ENCODE peak calls at places on chromosomes 12 and 14, in eight cellular contexts. G is uterus; D is tibial artery; Q is brain microvascular endothelial cell; A is heart left ventricle; B is CD4-positive, alpha-beta memory T cell; X is ascending aorta; Z is thyroid gland. E is an unnamed sample.

GRCh38 chr14:101402936-101403660 is 158.2 kb upstream of the DIO3 start:
- DNase-seq in G (no peak), Q (no peak), X (no peak), D (no peak), A (no peak), B (no peak), Z (no peak), E (no peak)

GRCh38 chr12:3882896-3883564 is 9.8 kb upstream of the PARP11 start:
- DNase-seq in X (no peak), B (peak; percentile 54), Z (no peak), G (no peak), D (no peak), A (no peak), Q (peak; percentile 8), E (no peak)

GRCh38 chr12:48768147-48768546 is 20.7 kb downstream of the ADCY6 start:
- DNase-seq in D (no peak), A (no peak), Q (no peak), G (no peak), Z (no peak), B (no peak), X (no peak), E (no peak)

GRCh38 chr14:74859757-74860156 is 16.2 kb downstream of the PROX2 start:
- DNase-seq in Q (no peak), Z (no peak), G (no peak), D (no peak), X (no peak), B (no peak), A (no peak), E (no peak)

GRCh38 chr12:88142610-88142991 is 494 bp downstream of the TMTC3 start:
- DNase-seq in B (no peak), G (no peak), X (no peak), Q (no peak), A (peak; percentile 27), Z (peak; percentile 40), D (no peak), E (no peak)

GRCh38 chr14:47438650-47439140 is 236.7 kb downstream of the MDGA2 start:
- DNase-seq in Q (peak; percentile 29), B (no peak), G (no peak), D (no peak), A (no peak), X (no peak), Z (no peak), E (no peak)

GRCh38 chr12:124780336-124780735 is 83.3 kb downstream of the SCARB1 start:
- DNase-seq in B (no peak), Z (no peak), A (no peak), Q (no peak), D (no peak), X (no peak), G (no peak), E (no peak)

GRCh38 chr12:121796855-121797751 is 3.6 kb upstream of the RHOF start:
- DNase-seq in A (peak; percentile 93), G (peak; percentile 90), X (peak; percentile 89), Q (peak; percentile 68), Z (peak; percentile 100), B (no peak), D (peak; percentile 99), E (no peak)

GRCh38 chr12:115132145-115132544 is 448.2 kb upstream of the TBX3 start:
- DNase-seq in Z (no peak), A (no peak), G (no peak), B (no peak), X (no peak), D (no peak), Q (no peak), E (no peak)

GRCh38 chr12:30953257-30953656 is 26.7 kb downstream of the TSPAN11 start:
- DNase-seq in G (no peak), A (no peak), D (no peak), X (no peak), B (no peak), Q (no peak), Z (no peak), E (no peak)

GRCh38 chr12:109558374-109559199 is 14.7 kb downstream of the MMAB start:
- DNase-seq in A (no peak), Q (no peak), G (no peak), B (no peak), X (no peak), D (no peak), Z (no peak), E (no peak)

GRCh38 chr14:71551291-71551955 is 380.8 kb upstream of the RGS6 start:
- DNase-seq in D (no peak), B (no peak), Q (no peak), G (no peak), Z (no peak), A (no peak), X (no peak), E (peak; percentile 71)

GRCh38 chr14:68871392-68871791 is 78.5 kb upstream of the ZFP36L1 start:
- DNase-seq in X (no peak), G (no peak), Q (no peak), D (no peak), B (no peak), A (no peak), Z (no peak), E (no peak)
- H3K4me3 ChIP-seq in X (no peak overlapping the region), G (no peak overlapping the region), Q (no peak overlapping the region), D (no peak overlapping the region), B (no peak overlapping the region), A (no peak overlapping the region), Z (no peak overlapping the region), E (no peak overlapping the region)

DNA sequence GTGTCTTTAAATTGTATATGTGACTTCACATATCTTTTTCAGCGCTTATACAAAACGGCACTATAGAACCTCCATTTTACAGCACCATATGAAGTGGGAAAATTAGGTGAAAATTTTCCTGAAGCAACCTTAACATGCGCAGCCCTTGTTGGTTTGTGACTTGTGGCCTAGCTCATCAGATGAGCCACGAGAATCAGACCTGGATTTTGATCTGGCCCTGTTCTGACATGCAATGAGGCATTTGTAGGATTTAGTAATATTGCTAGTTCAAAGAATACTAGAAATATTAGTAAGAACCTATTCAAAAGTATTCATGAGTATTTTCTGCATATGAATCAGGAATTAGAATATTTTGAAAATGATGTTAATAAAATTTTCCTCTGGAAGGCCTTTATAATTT is 2.9 kb downstream of the CDKN1B start:
- DNase-seq in Q (no peak), A (no peak), G (no peak), D (no peak), B (no peak), Z (no peak), X (no peak), E (no peak)
- H3K4me3 ChIP-seq in Q (peak overlapping the region; percentile 93), A (peak overlapping the region; percentile 94), G (peak overlapping the region; percentile 98), D (peak overlapping the region; percentile 99), B (peak overlapping the region; percentile 99), Z (peak overlapping the region; percentile 96), X (peak overlapping the region; percentile 75), E (peak overlapping the region; percentile 69)

GRCh38 chr12:64714551-64714968 is 44.6 kb downstream of the GNS start:
- DNase-seq in B (no peak), Q (no peak), D (no peak), Z (no peak), A (no peak), X (no peak), G (no peak), E (no peak)
- H3K4me3 ChIP-seq in B (no peak overlapping the region), Q (no peak overlapping the region), D (no peak overlapping the region), Z (no peak overlapping the region), A (no peak overlapping the region), X (no peak overlapping the region), G (no peak overlapping the region), E (no peak overlapping the region)

DNA sequence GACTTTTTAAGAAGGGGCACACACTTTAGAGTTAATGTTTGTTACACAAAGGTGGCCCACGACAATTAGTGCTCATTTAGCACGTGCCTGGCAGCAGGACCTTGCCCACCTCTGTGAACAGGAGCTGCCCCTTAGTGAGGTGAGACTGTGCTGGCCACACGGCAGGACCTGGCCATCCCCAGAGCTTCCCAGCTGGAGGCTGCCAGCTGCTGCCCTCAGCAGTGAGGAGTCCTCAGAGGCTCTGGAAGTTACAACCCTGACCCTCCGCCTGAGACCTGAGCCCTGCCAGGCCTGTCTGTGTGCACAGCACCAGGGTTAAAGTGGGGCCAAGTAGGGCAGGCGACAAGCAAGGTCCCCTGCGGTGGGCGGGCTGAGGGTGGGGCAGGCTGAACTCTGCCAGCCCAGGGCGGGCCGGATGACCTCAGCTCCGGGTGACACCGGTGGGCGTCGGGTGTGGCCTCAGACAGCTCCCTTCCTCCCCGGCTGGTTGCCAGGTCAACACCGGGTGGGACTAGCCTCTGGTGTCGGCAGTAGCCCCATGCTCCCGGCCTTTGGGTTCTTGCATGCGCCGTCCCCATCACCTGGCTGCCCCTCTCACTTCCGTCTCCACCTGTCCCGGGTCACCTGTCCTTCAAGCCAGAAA is 9.2 kb upstream of the LBHD2 start:
- DNase-seq in A (peak; percentile 83), Z (peak; percentile 70), G (peak; percentile 59), D (peak; percentile 78), Q (no peak), B (peak; percentile 14), X (no peak), E (no peak)
- H3K4me3 ChIP-seq in A (peak overlapping the region; percentile 55), Z (peak overlapping the region; percentile 25), G (no peak overlapping the region), D (peak overlapping the region; percentile 48), Q (no peak overlapping the region), B (no peak overlapping the region), X (peak overlapping the region; percentile 68), E (peak overlapping the region; percentile 46)

DNA sequence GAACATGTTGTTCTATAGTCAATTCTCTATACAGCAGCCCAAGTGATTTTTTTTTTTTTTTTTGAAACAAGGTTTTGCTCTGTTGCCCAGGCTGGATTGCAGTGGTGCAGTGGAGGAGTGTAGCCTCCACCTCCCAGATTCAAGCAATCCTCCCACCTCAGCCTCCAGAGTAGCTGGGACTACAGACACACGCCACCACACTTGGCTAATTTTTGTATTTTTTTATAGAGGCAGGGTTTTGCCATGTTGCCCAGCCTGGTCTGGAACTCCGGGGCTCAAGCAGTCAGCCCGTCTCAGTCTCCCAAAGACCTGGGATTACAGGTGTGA is 111.8 kb downstream of the DPF3 start:
- DNase-seq in D (no peak), Z (no peak), A (no peak), G (no peak), Q (no peak), X (no peak), B (no peak), E (no peak)
- H3K4me3 ChIP-seq in D (no peak overlapping the region), Z (no peak overlapping the region), A (no peak overlapping the region), G (no peak overlapping the region), Q (no peak overlapping the region), X (no peak overlapping the region), B (no peak overlapping the region), E (no peak overlapping the region)

DNA sequence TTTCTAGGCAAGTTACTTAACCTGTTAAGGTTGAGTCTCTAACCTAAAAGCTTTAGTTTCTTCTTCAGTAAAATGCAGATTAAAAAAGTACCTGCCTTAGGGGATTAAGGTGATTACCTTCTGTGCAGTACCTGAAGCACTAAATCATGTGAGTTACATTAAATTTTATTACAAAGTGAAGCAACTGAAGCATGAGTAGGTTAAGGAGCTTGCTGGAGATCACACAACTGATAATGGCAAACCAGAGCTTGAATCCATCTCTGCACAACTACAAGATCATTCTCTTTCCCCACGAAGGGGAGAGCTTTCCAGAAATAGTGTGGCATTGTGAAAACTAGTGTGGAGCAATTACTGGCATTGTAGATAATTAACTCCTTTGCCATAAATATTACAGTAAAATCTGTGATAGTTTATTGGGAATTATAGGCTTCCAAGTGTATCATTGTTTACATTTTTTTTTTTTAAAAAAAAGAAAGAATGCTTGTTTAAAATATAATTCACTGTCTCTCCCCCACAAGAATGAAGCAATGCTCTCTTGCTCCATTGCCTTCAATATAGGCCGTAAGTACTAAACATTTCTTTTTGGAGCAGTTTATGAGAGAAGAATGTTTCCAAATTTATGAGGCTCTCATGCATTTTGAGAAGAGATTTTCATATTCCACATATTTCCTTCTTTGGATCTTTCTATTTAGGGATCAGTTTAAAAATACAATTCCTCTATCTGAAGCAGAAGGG is 20.5 kb downstream of the SLC38A2 start:
- DNase-seq in G (no peak), X (no peak), B (no peak), Q (no peak), D (no peak), Z (no peak), A (no peak), E (no peak)
- H3K4me3 ChIP-seq in G (no peak overlapping the region), X (no peak overlapping the region), B (no peak overlapping the region), Q (no peak overlapping the region), D (no peak overlapping the region), Z (no peak overlapping the region), A (no peak overlapping the region), E (no peak overlapping the region)

GRCh38 chr14:23366163-23366921 is 1.4 kb upstream of the EFS start:
- DNase-seq in Z (peak; percentile 67), B (no peak), X (no peak), A (peak; percentile 71), Q (no peak), G (peak; percentile 83), D (peak; percentile 92), E (no peak)
- H3K4me3 ChIP-seq in Z (peak overlapping the region; percentile 63), B (no peak overlapping the region), X (peak overlapping the region; percentile 86), A (peak overlapping the region; percentile 69), Q (peak overlapping the region; percentile 62), G (peak overlapping the region; percentile 60), D (peak overlapping the region; percentile 70), E (peak overlapping the region; percentile 51)

E was measured in skeletal muscle cell.